ENCODE peak calls at places on chromosomes 3 and 15, in ten cellular contexts. Q is upper lobe of left lung; R is brain microvascular endothelial cell; U is body of pancreas; Y is left ventricle myocardium inferior; E is mesothelial cell of epicardium; T is GM12865; P is CD4-positive, alpha-beta T cell; F is neural crest cell; A is foreskin keratinocyte. D is an unnamed sample.

GRCh38 chr15:86316699-86317378 is 237.2 kb downstream of the AGBL1 start:
- DNase-seq in F (no peak), R (no peak), P (no peak), U (no peak), Q (no peak), Y (no peak), E (no peak), T (no peak), A (no peak), D (no peak)

GRCh38 chr3:18809640-18810305 is 338.5 kb upstream of the KCNH8 start:
- DNase-seq in A (peak; percentile 5), T (no peak), P (no peak), Y (no peak), U (no peak), E (no peak), Q (no peak), F (no peak), R (no peak), D (no peak)

GRCh38 chr3:150147776-150148175 is 177.1 kb upstream of the PFN2 start:
- DNase-seq in U (no peak), F (no peak), Y (no peak), P (no peak), T (no peak), R (peak; percentile 78), E (no peak), Q (no peak), A (no peak), D (no peak)

GRCh38 chr15:69104050-69104750 is 56.2 kb upstream of the GLCE start:
- DNase-seq in E (no peak), F (no peak), Y (no peak), U (no peak), P (no peak), T (peak; percentile 38), A (no peak), R (no peak), Q (no peak), D (no peak)

GRCh38 chr3:31973081-31973480 is 8.0 kb downstream of the OSBPL10 start:
- DNase-seq in T (no peak), Y (no peak), Q (no peak), E (no peak), R (no peak), A (no peak), U (no peak), F (no peak), P (no peak), D (no peak)

GRCh38 chr3:65126527-65127440 is 439.0 kb upstream of the ADAMTS9 start:
- DNase-seq in F (no peak), E (no peak), P (no peak), A (peak; percentile 91), Q (no peak), T (no peak), Y (no peak), U (no peak), R (no peak), D (no peak)

GRCh38 chr3:195154793-195155535 is 116.0 kb downstream of the XXYLT1 start:
- DNase-seq in E (peak; percentile 51), A (peak; percentile 81), R (peak; percentile 94), Q (peak; percentile 89), Y (peak; percentile 92), P (no peak), T (peak; percentile 64), F (no peak), U (peak; percentile 76), D (peak; percentile 77)

GRCh38 chr3:185786956-185787877 is 37.6 kb downstream of the IGF2BP2 start:
- DNase-seq in P (no peak), E (no peak), F (no peak), A (no peak), R (no peak), Q (no peak), Y (no peak), U (no peak), T (no peak), D (no peak)

GRCh38 chr3:13348671-13349396 is 71.3 kb downstream of the NUP210 start:
- DNase-seq in Q (no peak), T (no peak), E (no peak), F (no peak), U (no peak), A (no peak), R (no peak), P (no peak), Y (no peak), D (no peak)

GRCh38 chr3:1275495-1275894 is 182.7 kb downstream of the CNTN6 start:
- DNase-seq in E (no peak), U (no peak), Y (no peak), Q (no peak), F (peak; percentile 26), P (no peak), A (peak; percentile 15), T (peak; percentile 24), R (peak; percentile 18), D (no peak)
- TF ChIP-seq CTCF in E (no peak), U (no peak), Y (no peak), Q (no peak), F (peak; percentile 59), P (no peak), A (peak; percentile 62), T (peak; percentile 33), R (peak; percentile 59), D (peak; percentile 31)

GRCh38 chr15:70854669-70854976 is 666 bp upstream of the LARP6 start:
- DNase-seq in P (no peak), Q (no peak), F (no peak), U (no peak), A (peak; percentile 67), T (peak; percentile 30), Y (no peak), E (no peak), R (peak; percentile 40), D (no peak)
- TF ChIP-seq CTCF in P (no peak), Q (no peak), F (no peak), U (no peak), A (peak; percentile 63), T (no peak), Y (no peak), E (no peak), R (peak; percentile 13), D (no peak)

DNA sequence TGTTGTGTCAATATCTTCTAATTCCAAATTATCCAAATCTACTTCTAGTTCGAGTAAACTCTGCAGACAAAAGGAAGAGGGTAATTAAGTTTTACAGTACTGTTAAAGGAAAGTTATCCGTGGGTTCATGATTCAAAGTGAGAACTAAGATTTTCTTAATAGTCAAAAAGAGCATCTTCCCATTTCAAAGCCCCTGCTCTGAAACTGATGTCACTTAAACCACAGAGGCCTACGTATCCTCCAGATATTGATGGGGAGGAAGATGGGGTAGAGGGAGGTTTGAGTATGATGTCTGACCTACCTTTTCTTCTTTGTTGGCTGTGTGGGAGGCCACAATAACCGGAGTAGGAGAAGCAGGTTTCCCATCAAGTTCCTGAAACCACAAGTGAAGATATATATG is 14.1 kb downstream of the MRPS22 start:
- DNase-seq in U (no peak), R (no peak), Q (no peak), P (no peak), Y (no peak), E (no peak), F (no peak), T (peak; percentile 44), A (no peak), D (peak; percentile 54)
- TF ChIP-seq CTCF in U (no peak), R (no peak), Q (no peak), P (no peak), Y (no peak), E (no peak), F (no peak), T (no peak), A (no peak), D (no peak)

DNA sequence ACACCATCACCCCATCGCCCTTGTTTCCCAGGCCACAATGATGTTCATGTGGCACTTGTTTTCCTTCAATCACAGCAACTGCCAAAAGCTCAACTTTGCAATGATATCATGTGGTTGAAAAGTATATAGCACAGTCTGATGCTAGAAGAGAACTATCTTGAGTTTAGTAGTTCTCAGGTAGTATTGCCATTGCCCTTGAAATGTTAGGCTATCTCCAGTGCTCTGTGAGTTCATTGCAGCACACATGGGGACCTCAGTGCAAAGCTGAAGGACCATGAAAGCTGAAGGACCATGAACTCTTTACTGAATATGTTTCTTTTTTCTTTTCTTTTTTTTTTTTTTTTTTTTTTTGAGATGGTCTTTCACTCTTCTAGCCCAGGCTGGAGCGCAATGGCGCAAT is 35.9 kb upstream of the SAMMSON start:
- DNase-seq in F (no peak), Y (no peak), T (no peak), A (no peak), P (no peak), Q (no peak), E (no peak), U (no peak), R (no peak), D (no peak)
- TF ChIP-seq CTCF in F (no peak), Y (no peak), T (no peak), A (no peak), P (no peak), Q (no peak), E (no peak), U (no peak), R (no peak), D (no peak)